ENCODE peak calls at places on chromosome 21, in six cellular contexts. X is Calu3, V is upper lobe of right lung, O is mucosa of descending colon, E is fibroblast of lung, R is H1. A is an unnamed sample.
A peak's percentile ranks its signal among the peaks of the same experiment; 100 is the strongest.

GRCh38 chr21:39114871-39115658 is 68.2 kb downstream of the PSMG1 start:
- DNase-seq in X (no peak), V (no peak), O (no peak), E (peak; percentile 80), R (no peak), A (peak; percentile 52)

GRCh38 chr21:46527801-46528200 is 69.1 kb downstream of the DIP2A start:
- DNase-seq in X (no peak), V (no peak), O (no peak), E (no peak), R (no peak), A (no peak)

GRCh38 chr21:35491114-35491513 is 442.0 kb upstream of the RUNX1 start:
- DNase-seq in X (no peak), V (no peak), O (no peak), E (no peak), R (no peak), A (no peak)

GRCh38 chr21:37459575-37459974 is 93.0 kb downstream of the DYRK1A start:
- DNase-seq in X (no peak), V (no peak), O (no peak), E (peak; percentile 63), R (no peak), A (no peak)

GRCh38 chr21:42145569-42146250 is 73.2 kb upstream of the ABCG1 start:
- DNase-seq in X (peak; percentile 44), V (peak; percentile 67), O (peak; percentile 49), E (peak; percentile 29), R (peak; percentile 74), A (no peak)

GRCh38 chr21:38959686-38960049 is 153.9 kb downstream of the ETS2 start:
- DNase-seq in X (no peak), V (no peak), O (no peak), E (no peak), R (no peak), A (no peak)

GRCh38 chr21:15552914-15553491 is 176.8 kb upstream of the USP25 start:
- DNase-seq in X (no peak), V (no peak), O (no peak), E (peak; percentile 1), R (no peak), A (no peak)

GRCh38 chr21:35400233-35400939 is 351.3 kb upstream of the RUNX1 start:
- DNase-seq in X (peak; percentile 44), V (no peak), O (no peak), E (peak; percentile 71), R (no peak), A (no peak)

GRCh38 chr21:27771938-27772505 is 805.1 kb upstream of the ADAMTS5 start:
- DNase-seq in X (no peak), V (no peak), O (no peak), E (no peak), R (no peak), A (no peak)

GRCh38 chr21:27586986-27587385 is 620.1 kb upstream of the ADAMTS5 start:
- DNase-seq in X (no peak), V (no peak), O (no peak), E (no peak), R (no peak), A (no peak)

GRCh38 chr21:34979383-34979782 is 69.7 kb downstream of the RUNX1 start:
- DNase-seq in X (no peak), V (no peak), O (no peak), E (peak; percentile 58), R (no peak), A (no peak)

GRCh38 chr21:14382486-14382834 is 486 bp downstream of the HSPA13 start:
- DNase-seq in X (peak; percentile 3), V (no peak), O (no peak), E (peak; percentile 26), R (no peak), A (no peak)

GRCh38 chr21:14259669-14260458 is 43.9 kb downstream of the RBM11 start:
- DNase-seq in X (no peak), V (no peak), O (no peak), E (peak; percentile 28), R (no peak), A (no peak)

GRCh38 chr21:45502600-45502999 is 39.6 kb downstream of the SLC19A1 start:
- DNase-seq in X (no peak), V (peak; percentile 19), O (peak; percentile 17), E (no peak), R (no peak), A (no peak)

GRCh38 chr21:42835211-42835610 is 44.1 kb downstream of the WDR4 start:
- DNase-seq in X (no peak), V (no peak), O (no peak), E (no peak), R (no peak), A (no peak)

GRCh38 chr21:33976082-33976979 is 60.7 kb upstream of the ATP5PO start:
- DNase-seq in X (peak; percentile 16), V (no peak), O (no peak), E (peak; percentile 99), R (peak; percentile 43), A (peak; percentile 48)

GRCh38 chr21:31593161-31593560 is 66.3 kb upstream of the SOD1 start:
- DNase-seq in X (no peak), V (no peak), O (no peak), E (no peak), R (no peak), A (no peak)

GRCh38 chr21:16308269-16308668 is 578.5 kb downstream of the USP25 start:
- DNase-seq in X (no peak), V (no peak), O (no peak), E (peak; percentile 81), R (no peak), A (no peak)

GRCh38 chr21:16983425-16983824 is 529.4 kb upstream of the CXADR start:
- DNase-seq in X (no peak), V (no peak), O (no peak), E (no peak), R (no peak), A (no peak)

GRCh38 chr21:46080171-46081021 is 17.5 kb upstream of the COL6A2 start:
- DNase-seq in X (no peak), V (peak; percentile 60), O (peak; percentile 55), E (no peak), R (no peak), A (peak; percentile 89)

GRCh38 chr21:32590130-32590529 is 4.8 kb upstream of the TCP10L start:
- DNase-seq in X (no peak), V (no peak), O (no peak), E (no peak), R (no peak), A (no peak)

GRCh38 chr21:21034046-21034445 is 35.8 kb downstream of the NCAM2 start:
- DNase-seq in X (no peak), V (no peak), O (no peak), E (no peak), R (no peak), A (no peak)

GRCh38 chr21:42599962-42600361 is 53.5 kb upstream of the PDE9A start:
- DNase-seq in X (no peak), V (peak; percentile 50), O (no peak), E (no peak), R (no peak), A (no peak)

GRCh38 chr21:42193131-42193671 is 25.7 kb upstream of the ABCG1 start:
- DNase-seq in X (no peak), V (no peak), O (no peak), E (peak; percentile 23), R (no peak), A (no peak)

GRCh38 chr21:41583274-41583790 is 75.4 kb upstream of the TMPRSS2 start:
- DNase-seq in X (peak; percentile 56), V (peak; percentile 91), O (no peak), E (peak; percentile 6), R (peak; percentile 45), A (no peak)

GRCh38 chr21:45130324-45130774 is 56.0 kb downstream of the ADARB1 start:
- DNase-seq in X (no peak), V (no peak), O (no peak), E (peak; percentile 71), R (no peak), A (no peak)

GRCh38 chr21:36126621-36127110 is 8.2 kb upstream of the CBR3 start:
- DNase-seq in X (no peak), V (peak; percentile 18), O (no peak), E (no peak), R (no peak), A (no peak)

A was measured in right cardiac atrium.